ENCODE peak calls at places on chromosomes 5 and 9, in nine cellular contexts. J is neural crest cell; Y is adipocyte; U is EH; A is NCI-H226; R is stimulated activated CD8-positive, alpha-beta memory T cell treated with anti-CD3 and anti-CD28 coated beads, Interleukin-4, amount 100 ng/mL, for 24 hours; S is endodermal cell; I is naive thymus-derived CD4-positive, alpha-beta T cell; C is GM23338. P is an unnamed sample.

GRCh38 chr5:141753971-141754713 is 72.1 kb upstream of the ARAP3 start:
- DNase-seq in J (peak; percentile 44), Y (peak; percentile 66), U (peak; percentile 57), A (peak; percentile 16), R (no peak), S (peak; percentile 92), I (peak; percentile 28), C (peak; percentile 93), P (peak; percentile 62)

GRCh38 chr5:170333161-170333909 is 35.8 kb upstream of the LCP2 start:
- DNase-seq in J (peak; percentile 7), Y (no peak), U (no peak), A (no peak), R (peak; percentile 56), S (peak; percentile 87), I (peak; percentile 50), C (peak; percentile 85), P (no peak)

GRCh38 chr9:91047993-91048607 is 246.5 kb downstream of the SYK start:
- DNase-seq in J (no peak), Y (peak; percentile 63), U (peak; percentile 97), A (peak; percentile 33), R (no peak), S (no peak), I (no peak), C (no peak), P (peak; percentile 36)

GRCh38 chr5:157564149-157564711 is 11.3 kb downstream of the ADAM19 start:
- DNase-seq in J (peak; percentile 28), Y (no peak), U (no peak), A (no peak), R (no peak), S (peak; percentile 31), I (no peak), C (no peak), P (no peak)

GRCh38 chr9:78280982-78281668 is 15.8 kb upstream of the PSAT1 start:
- DNase-seq in J (no peak), Y (peak; percentile 91), U (peak; percentile 55), A (no peak), R (no peak), S (no peak), I (no peak), C (no peak), P (no peak)

GRCh38 chr5:81749562-81750307 is 1.2 kb downstream of the SSBP2 start:
- DNase-seq in J (peak; percentile 43), Y (peak; percentile 66), U (peak; percentile 42), A (no peak), R (peak; percentile 20), S (peak; percentile 84), I (peak; percentile 59), C (peak; percentile 65), P (no peak)

GRCh38 chr9:2116073-2116472 is 100.9 kb downstream of the SMARCA2 start:
- DNase-seq in J (no peak), Y (peak; percentile 8), U (peak; percentile 20), A (no peak), R (no peak), S (peak; percentile 82), I (no peak), C (peak; percentile 84), P (peak; percentile 33)

GRCh38 chr5:142421158-142421617 is 96.4 kb upstream of the SPRY4 start:
- DNase-seq in J (no peak), Y (no peak), U (peak; percentile 30), A (no peak), R (no peak), S (no peak), I (no peak), C (no peak), P (no peak)

GRCh38 chr5:20619606-20620005 is 631.6 kb upstream of the CDH18 start:
- DNase-seq in J (no peak), Y (no peak), U (no peak), A (no peak), R (no peak), S (no peak), I (no peak), C (no peak), P (no peak)

GRCh38 chr5:399296-400281 is 43.4 kb upstream of the EXOC3 start:
- DNase-seq in J (peak; percentile 65), Y (peak; percentile 99), U (peak; percentile 99), A (no peak), R (peak; percentile 74), S (peak; percentile 82), I (no peak), C (peak; percentile 88), P (no peak)

GRCh38 chr5:78639811-78640210 is 8.8 kb downstream of the LHFPL2 start:
- DNase-seq in J (no peak), Y (peak; percentile 30), U (no peak), A (no peak), R (no peak), S (no peak), I (no peak), C (no peak), P (no peak)

GRCh38 chr9:36878986-36879982 is 154.8 kb downstream of the PAX5 start:
- DNase-seq in J (no peak), Y (no peak), U (no peak), A (no peak), R (no peak), S (no peak), I (no peak), C (no peak), P (no peak)

GRCh38 chr5:149799119-149799623 is 69.1 kb downstream of the PPARGC1B start:
- DNase-seq in J (no peak), Y (peak; percentile 71), U (peak; percentile 96), A (peak; percentile 68), R (no peak), S (no peak), I (no peak), C (no peak), P (peak; percentile 34)

GRCh38 chr9:107249131-107249533 is 33.9 kb upstream of the RAD23B start:
- DNase-seq in J (no peak), Y (peak; percentile 69), U (peak; percentile 66), A (no peak), R (no peak), S (peak; percentile 80), I (no peak), C (peak; percentile 61), P (no peak)

GRCh38 chr5:155594270-155594669 is 580.7 kb downstream of the KIF4B start:
- DNase-seq in J (no peak), Y (no peak), U (no peak), A (no peak), R (no peak), S (no peak), I (no peak), C (peak; percentile 40), P (no peak)

GRCh38 chr9:126128494-126129142 is 198.0 kb upstream of the MVB12B start:
- DNase-seq in J (no peak), Y (no peak), U (no peak), A (no peak), R (no peak), S (peak; percentile 23), I (no peak), C (no peak), P (no peak)